ENCODE peak calls at places on chromosome 3, in ten cellular contexts. N, V, A, W, C, X, L, K, O and R are unnamed samples.

GRCh38 chr3:153624310-153625030 is 462.4 kb downstream of the RAP2B start:
- DNase-seq in N (no peak), V (no peak), A (no peak), W (no peak), C (no peak), X (no peak), L (no peak), K (no peak), O (no peak), R (no peak)

GRCh38 chr3:126521122-126521891 is 2.6 kb upstream of the CHST13 start:
- DNase-seq in N (no peak), V (no peak), A (no peak), W (no peak), C (no peak), X (no peak), L (peak), K (peak), O (no peak), R (peak)

GRCh38 chr3:126287536-126288181 is 69.5 kb downstream of the KLF15 start:
- DNase-seq in N (peak), V (no peak), A (peak), W (no peak), C (peak), X (peak), L (peak), K (peak), O (peak), R (peak)

GRCh38 chr3:152241142-152242067 is 27.3 kb upstream of the MBNL1 start:
- DNase-seq in N (no peak), V (no peak), A (no peak), W (no peak), C (peak), X (peak), L (no peak), K (no peak), O (no peak), R (no peak)

GRCh38 chr3:14801668-14802067 is 17.1 kb upstream of the FGD5 start:
- DNase-seq in N (no peak), V (no peak), A (no peak), W (no peak), C (no peak), X (no peak), L (no peak), K (peak), O (no peak), R (no peak)

GRCh38 chr3:14369675-14370669 is 32.4 kb upstream of the SLC6A6 start:
- DNase-seq in N (no peak), V (no peak), A (peak), W (no peak), C (no peak), X (no peak), L (peak), K (no peak), O (no peak), R (no peak)

GRCh38 chr3:94285874-94286273 is 223.0 kb downstream of the NSUN3 start:
- DNase-seq in N (peak), V (no peak), A (peak), W (no peak), C (peak), X (no peak), L (no peak), K (no peak), O (no peak), R (no peak)

GRCh38 chr3:171354706-171355582 is 105.3 kb downstream of the TNIK start:
- DNase-seq in N (no peak), V (no peak), A (no peak), W (no peak), C (no peak), X (no peak), L (no peak), K (no peak), O (no peak), R (no peak)

GRCh38 chr3:150599611-150600297 is 3.4 kb upstream of the SELENOT start:
- DNase-seq in N (peak), V (no peak), A (no peak), W (peak), C (peak), X (peak), L (no peak), K (no peak), O (no peak), R (no peak)

GRCh38 chr3:157541506-157542236 is 38.5 kb upstream of the VEPH1 start:
- DNase-seq in N (no peak), V (no peak), A (no peak), W (no peak), C (no peak), X (no peak), L (no peak), K (no peak), O (no peak), R (no peak)

GRCh38 chr3:101861212-101861977 is 12.1 kb downstream of the NFKBIZ start:
- DNase-seq in N (no peak), V (no peak), A (no peak), W (no peak), C (no peak), X (no peak), L (no peak), K (no peak), O (no peak), R (no peak)

GRCh38 chr3:90062018-90062417 is 954.6 kb downstream of the EPHA3 start:
- DNase-seq in N (peak), V (no peak), A (peak), W (no peak), C (peak), X (peak), L (no peak), K (no peak), O (no peak), R (no peak)

GRCh38 chr3:46719044-46719565 is 1.4 kb upstream of the PRSS50 start:
- DNase-seq in N (no peak), V (no peak), A (no peak), W (no peak), C (no peak), X (no peak), L (no peak), K (no peak), O (no peak), R (no peak)

GRCh38 chr3:165128544-165128943 is 50.2 kb upstream of the SI start:
- DNase-seq in N (no peak), V (no peak), A (no peak), W (no peak), C (no peak), X (no peak), L (no peak), K (peak), O (no peak), R (no peak)

GRCh38 chr3:151895478-151895877 is 22.0 kb downstream of the SUCNR1 start:
- DNase-seq in N (no peak), V (no peak), A (no peak), W (no peak), C (no peak), X (no peak), L (no peak), K (no peak), O (no peak), R (no peak)

GRCh38 chr3:168615489-168616020 is 519.8 kb upstream of the GOLIM4 start:
- DNase-seq in N (no peak), V (no peak), A (no peak), W (no peak), C (no peak), X (no peak), L (no peak), K (no peak), O (no peak), R (no peak)

GRCh38 chr3:173138031-173138430 is 3.0 kb downstream of the SPATA16 start:
- DNase-seq in N (peak), V (no peak), A (no peak), W (no peak), C (no peak), X (no peak), L (no peak), K (no peak), O (no peak), R (no peak)

GRCh38 chr3:126421573-126422119 is 26.9 kb downstream of the CFAP100 start:
- DNase-seq in N (no peak), V (no peak), A (no peak), W (no peak), C (no peak), X (no peak), L (no peak), K (peak), O (no peak), R (no peak)

GRCh38 chr3:14541646-14542045 is 1.5 kb upstream of the GRIP2 start:
- DNase-seq in N (no peak), V (no peak), A (no peak), W (no peak), C (no peak), X (no peak), L (no peak), K (peak), O (no peak), R (peak)

GRCh38 chr3:169478566-169479313 is 184.8 kb downstream of the MECOM start:
- DNase-seq in N (no peak), V (no peak), A (no peak), W (no peak), C (peak), X (no peak), L (no peak), K (no peak), O (no peak), R (no peak)

GRCh38 chr3:119695480-119695879 is 7.3 kb upstream of the CFAP91 start:
- DNase-seq in N (no peak), V (no peak), A (no peak), W (no peak), C (peak), X (no peak), L (no peak), K (no peak), O (no peak), R (no peak)

GRCh38 chr3:48419597-48419996 is 10.3 kb downstream of the PLXNB1 start:
- DNase-seq in N (no peak), V (no peak), A (no peak), W (no peak), C (no peak), X (no peak), L (no peak), K (no peak), O (no peak), R (no peak)

GRCh38 chr3:197354195-197355059 is 56.0 kb upstream of the DLG1 start:
- DNase-seq in N (peak), V (no peak), A (peak), W (no peak), C (peak), X (peak), L (peak), K (no peak), O (peak), R (peak)

GRCh38 chr3:46469680-46470357 is 5.1 kb upstream of the LTF start:
- DNase-seq in N (no peak), V (no peak), A (no peak), W (no peak), C (no peak), X (no peak), L (no peak), K (no peak), O (no peak), R (no peak)

GRCh38 chr3:150725548-150725947 is 21.8 kb upstream of the ERICH6 start:
- DNase-seq in N (no peak), V (no peak), A (peak), W (no peak), C (no peak), X (no peak), L (no peak), K (no peak), O (no peak), R (no peak)

GRCh38 chr3:13637953-13638352 is 89.0 kb downstream of the FBLN2 start:
- DNase-seq in N (no peak), V (no peak), A (no peak), W (no peak), C (no peak), X (no peak), L (no peak), K (no peak), O (no peak), R (no peak)

GRCh38 chr3:71987828-71988227 is 202.9 kb upstream of the PROK2 start:
- DNase-seq in N (peak), V (peak), A (no peak), W (no peak), C (no peak), X (no peak), L (no peak), K (no peak), O (no peak), R (no peak)

GRCh38 chr3:11477286-11477935 is 166.3 kb downstream of the VGLL4 start:
- DNase-seq in N (peak), V (peak), A (peak), W (no peak), C (peak), X (peak), L (no peak), K (no peak), O (no peak), R (no peak)

GRCh38 chr3:139388961-139389551 is 391 bp downstream of the COPB2 start:
- DNase-seq in N (no peak), V (no peak), A (no peak), W (no peak), C (peak), X (no peak), L (no peak), K (no peak), O (no peak), R (no peak)

GRCh38 chr3:13016083-13016725 is 57.0 kb downstream of the IQSEC1 start:
- DNase-seq in N (no peak), V (no peak), A (no peak), W (no peak), C (no peak), X (no peak), L (no peak), K (peak), O (no peak), R (peak)

GRCh38 chr3:126667631-126668449 is 12.9 kb upstream of the TXNRD3 start:
- DNase-seq in N (no peak), V (no peak), A (no peak), W (no peak), C (no peak), X (no peak), L (no peak), K (no peak), O (no peak), R (no peak)

GRCh38 chr3:107412376-107412775 is 35.1 kb downstream of the CCDC54 start:
- DNase-seq in N (no peak), V (no peak), A (no peak), W (no peak), C (peak), X (no peak), L (no peak), K (no peak), O (no peak), R (no peak)

GRCh38 chr3:136546718-136547117 is 205.5 kb downstream of the STAG1 start:
- DNase-seq in N (peak), V (no peak), A (no peak), W (no peak), C (no peak), X (no peak), L (no peak), K (no peak), O (no peak), R (no peak)

GRCh38 chr3:194852836-194853508 is 167.3 kb downstream of the FAM43A start:
- DNase-seq in N (no peak), V (no peak), A (no peak), W (no peak), C (no peak), X (no peak), L (no peak), K (no peak), O (peak), R (no peak)

GRCh38 chr3:119810018-119810435 is 28.1 kb downstream of the NR1I2 start:
- DNase-seq in N (peak), V (no peak), A (peak), W (no peak), C (peak), X (peak), L (peak), K (no peak), O (no peak), R (peak)

GRCh38 chr3:123140591-123140990 is 61.2 kb upstream of the SEC22A start:
- DNase-seq in N (no peak), V (no peak), A (no peak), W (no peak), C (no peak), X (no peak), L (no peak), K (no peak), O (no peak), R (peak)

GRCh38 chr3:33716227-33716626 is 1.8 kb downstream of the CLASP2 start:
- DNase-seq in N (peak), V (no peak), A (no peak), W (no peak), C (no peak), X (no peak), L (no peak), K (no peak), O (no peak), R (no peak)

GRCh38 chr3:159818399-159818798 is 170.2 kb upstream of the IL12A start:
- DNase-seq in N (no peak), V (no peak), A (no peak), W (no peak), C (no peak), X (no peak), L (no peak), K (peak), O (no peak), R (peak)
- TF ChIP-seq CTCF in N (peak), V (no peak), A (no peak), W (no peak), C (no peak), X (no peak), L (no peak), K (peak), O (no peak), R (no peak)

GRCh38 chr3:20185733-20186599 is at the start of gene SGO1:
- DNase-seq in N (peak), V (peak), A (peak), W (peak), C (peak), X (peak), L (peak), K (peak), O (peak), R (peak)
- TF ChIP-seq CTCF in N (no peak), V (no peak), A (no peak), W (no peak), C (no peak), X (no peak), L (no peak), K (no peak), O (no peak), R (no peak)

GRCh38 chr3:180802837-180803236 is 109.6 kb upstream of the FXR1 start:
- DNase-seq in N (peak), V (no peak), A (peak), W (no peak), C (peak), X (no peak), L (no peak), K (no peak), O (no peak), R (no peak)
- TF ChIP-seq CTCF in N (peak), V (peak), A (peak), W (peak), C (peak), X (peak), L (no peak), K (peak), O (peak), R (no peak)

GRCh38 chr3:155075200-155075599 is 4.9 kb upstream of the MME start:
- DNase-seq in N (no peak), V (no peak), A (no peak), W (no peak), C (no peak), X (no peak), L (no peak), K (no peak), O (no peak), R (no peak)

GRCh38 chr3:155079795-155080546 is at the start of gene MME:
- DNase-seq in N (peak), V (no peak), A (peak), W (peak), C (peak), X (peak), L (peak), K (peak), O (peak), R (peak)

GRCh38 chr3:155080692-155081091 is 573 bp downstream of the MME start:
- DNase-seq in N (no peak), V (no peak), A (no peak), W (no peak), C (peak), X (no peak), L (no peak), K (no peak), O (no peak), R (no peak)

GRCh38 chr3:155076888-155077287 is 3.2 kb upstream of the MME start:
- DNase-seq in N (no peak), V (no peak), A (no peak), W (no peak), C (no peak), X (peak), L (no peak), K (no peak), O (no peak), R (no peak)

DNA sequence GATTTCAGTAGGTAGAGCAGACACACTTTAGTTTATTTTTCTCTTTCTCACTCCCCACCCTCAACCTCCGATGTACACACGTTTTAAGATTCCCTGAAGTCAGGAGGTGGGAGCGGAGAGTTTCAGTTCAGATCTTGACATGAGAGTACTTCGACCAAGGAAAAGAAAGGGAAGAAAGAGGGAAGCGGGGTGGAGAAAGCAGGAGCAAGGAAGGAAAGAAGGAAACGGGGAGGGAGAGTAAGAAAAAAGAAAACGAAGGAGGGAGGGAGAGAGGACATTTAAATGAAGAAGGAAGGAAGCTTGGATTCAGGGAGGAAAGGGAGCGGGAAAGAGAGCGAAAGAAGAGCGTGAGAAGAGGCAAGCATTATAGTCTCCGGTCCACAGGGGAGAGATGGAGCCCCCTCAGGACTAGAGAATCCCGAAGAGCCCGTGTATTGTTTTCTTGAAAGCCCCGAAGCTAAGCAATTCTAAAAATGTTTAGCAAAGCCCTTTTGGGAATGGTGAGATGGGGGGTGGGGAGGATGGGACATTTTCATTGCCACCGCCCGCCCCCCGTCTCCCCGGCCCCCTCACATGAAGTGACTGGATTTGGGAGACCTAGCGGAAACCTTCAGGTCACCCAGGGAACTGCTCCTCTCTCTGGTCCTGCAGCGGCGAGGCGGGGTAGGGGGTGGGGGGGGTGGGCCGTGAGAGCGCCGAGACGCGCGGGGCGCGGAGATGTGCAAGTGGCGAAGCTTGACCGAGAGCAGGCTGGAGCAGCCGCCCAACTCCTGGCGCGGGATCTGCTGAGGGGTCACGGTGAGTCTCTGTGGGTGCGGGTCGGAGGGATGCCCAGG is 942 bp upstream of the MME start:
- DNase-seq in N (no peak), V (no peak), A (peak), W (no peak), C (peak), X (no peak), L (no peak), K (no peak), O (no peak), R (no peak)
- TF ChIP-seq CTCF in N (no peak), V (peak), A (no peak), W (no peak), C (peak), X (no peak), L (no peak), K (no peak), O (peak), R (no peak)

DNA sequence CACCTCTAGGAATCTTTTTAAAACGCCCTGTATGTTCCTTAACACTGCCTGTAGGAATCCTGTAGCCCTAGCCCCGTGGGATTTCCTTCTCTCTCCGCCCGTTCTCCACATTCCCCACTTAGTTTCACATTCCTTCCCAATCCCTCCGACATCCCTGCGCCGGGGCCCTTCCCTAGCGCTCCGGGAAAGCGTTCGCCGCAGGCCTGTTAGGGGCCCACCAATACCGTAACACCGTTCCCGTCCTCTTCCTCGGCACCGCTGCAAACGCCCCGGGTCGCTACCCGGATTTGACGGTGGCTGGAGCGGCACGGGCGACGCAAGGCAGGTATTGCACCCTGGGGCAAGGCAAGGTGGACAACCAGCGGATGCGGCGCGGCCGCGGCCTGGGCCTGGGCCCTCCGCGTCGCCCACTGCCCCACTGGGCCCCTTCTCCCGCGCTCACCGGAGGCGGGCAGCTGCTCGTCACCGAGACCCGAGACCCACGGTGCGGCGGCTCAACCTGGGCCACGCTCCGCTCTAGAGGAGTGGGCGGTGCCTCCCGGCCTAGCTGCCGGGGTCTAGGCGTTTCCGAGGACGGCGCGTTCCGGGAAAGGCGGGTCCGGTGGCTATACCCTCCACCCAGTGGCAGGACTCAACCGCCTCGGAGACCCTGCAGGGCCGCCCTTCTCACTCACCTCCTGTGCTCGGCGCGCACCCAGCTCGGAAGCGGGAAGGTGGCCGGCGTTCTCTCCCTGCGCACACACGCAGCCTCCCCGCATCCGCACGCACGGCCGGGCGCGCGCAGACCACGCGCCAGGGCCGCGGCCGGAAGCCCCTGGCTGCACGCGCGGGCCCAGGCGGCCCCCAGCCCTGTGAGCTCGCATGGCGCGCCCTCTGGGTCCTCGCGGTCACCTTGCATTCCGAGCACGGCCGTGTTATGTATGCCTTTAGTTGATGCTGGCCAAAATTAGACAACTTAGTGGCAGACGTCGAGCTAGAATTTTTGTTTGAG is at the start of gene B3GALNT1:
- DNase-seq in N (peak), V (peak), A (peak), W (no peak), C (peak), X (peak), L (peak), K (peak), O (peak), R (peak)
- TF ChIP-seq CTCF in N (no peak), V (no peak), A (no peak), W (no peak), C (no peak), X (no peak), L (no peak), K (no peak), O (no peak), R (no peak)

GRCh38 chr3:68256635-68257034 is 602.2 kb upstream of the SUCLG2 start:
- DNase-seq in N (no peak), V (no peak), A (peak), W (no peak), C (no peak), X (no peak), L (no peak), K (no peak), O (peak), R (peak)
- TF ChIP-seq CTCF in N (no peak), V (no peak), A (peak), W (peak), C (no peak), X (no peak), L (no peak), K (peak), O (peak), R (peak)